ENCODE peak calls at places on chromosomes 4 and X, in five cellular contexts. R, E, V, L and T are unnamed samples.

GRCh38 chrX:21802844-21803243 is 36.6 kb upstream of the MBTPS2 start:
- DNase-seq in L (no peak), V (no peak), R (no peak), E (no peak), T (no peak)

GRCh38 chr4:83961575-83961974 is 425.7 kb downstream of the GPAT3 start:
- DNase-seq in V (no peak), E (no peak), L (no peak), R (no peak), T (no peak)

GRCh38 chr4:73743825-73744602 is 3.6 kb downstream of the CXCL8 start:
- DNase-seq in E (no peak), R (no peak), V (peak; percentile 27), L (no peak), T (no peak)

GRCh38 chrX:8748855-8749254 is 16.9 kb upstream of the ANOS1 start:
- DNase-seq in E (no peak), L (no peak), R (no peak), V (peak; percentile 19), T (no peak)

GRCh38 chrX:109822861-109823260 is 89.8 kb upstream of the ACSL4 start:
- DNase-seq in V (no peak), R (no peak), L (no peak), E (no peak), T (no peak)

GRCh38 chr4:102339018-102339417 is 6.3 kb downstream of the SLC39A8 start:
- DNase-seq in V (peak; percentile 72), L (no peak), E (no peak), R (no peak), T (no peak)

GRCh38 chr4:23084559-23085248 is 392.0 kb downstream of the GBA3 start:
- DNase-seq in R (no peak), E (no peak), L (no peak), V (no peak), T (no peak)

GRCh38 chr4:152525878-152526277 is 10.0 kb downstream of the FBXW7 start:
- DNase-seq in L (no peak), E (no peak), V (no peak), R (no peak), T (no peak)

GRCh38 chr4:176646311-176646710 is 146.4 kb downstream of the VEGFC start:
- DNase-seq in V (no peak), E (no peak), L (no peak), R (no peak), T (no peak)

GRCh38 chrX:48466696-48467095 is 3.4 kb downstream of the SLC38A5 start:
- DNase-seq in L (no peak), V (no peak), E (no peak), R (no peak), T (no peak)

GRCh38 chr4:125390126-125390525 is 75.4 kb downstream of the FAT4 start:
- DNase-seq in V (peak; percentile 64), R (no peak), L (no peak), E (peak; percentile 21), T (no peak)

GRCh38 chr4:16790508-16790907 is 107.9 kb downstream of the LDB2 start:
- DNase-seq in E (no peak), R (no peak), V (no peak), L (no peak), T (no peak)

GRCh38 chr4:187016101-187016500 is 292.4 kb upstream of the FAT1 start:
- DNase-seq in R (no peak), E (no peak), V (no peak), L (no peak), T (no peak)

GRCh38 chr4:154807042-154807630 is 26.1 kb downstream of the RBM46 start:
- DNase-seq in L (no peak), R (no peak), E (no peak), V (peak; percentile 38), T (no peak)

GRCh38 chr4:40046311-40046980 is 10.2 kb upstream of the N4BP2 start:
- DNase-seq in R (no peak), L (no peak), V (peak; percentile 31), E (no peak), T (no peak)

GRCh38 chr4:145107126-145107525 is 9.0 kb downstream of the ABCE1 start:
- DNase-seq in E (no peak), L (no peak), V (no peak), R (no peak), T (no peak)

GRCh38 chr4:104743141-104743748 is 248.6 kb upstream of the CXXC4 start:
- DNase-seq in E (no peak), L (no peak), R (no peak), V (no peak), T (no peak)

GRCh38 chr4:4472344-4472958 is 69.4 kb downstream of the STX18 start:
- DNase-seq in V (no peak), L (no peak), E (no peak), R (no peak), T (no peak)

GRCh38 chr4:186078977-186079697 is 10.2 kb downstream of the TLR3 start:
- DNase-seq in V (no peak), R (no peak), L (no peak), E (no peak), T (no peak)

GRCh38 chr4:145881585-145881984 is 57.0 kb downstream of the ZNF827 start:
- DNase-seq in V (no peak), R (no peak), L (no peak), E (no peak), T (no peak)

GRCh38 chrX:135346975-135347374 is 37.7 kb downstream of the ETDC start:
- DNase-seq in V (no peak), R (no peak), L (no peak), E (no peak), T (peak; percentile 14)

GRCh38 chr4:21769404-21770147 is 179.0 kb downstream of the KCNIP4 start:
- DNase-seq in E (no peak), V (peak; percentile 80), R (no peak), L (no peak), T (no peak)

GRCh38 chr4:6767341-6767724 is 15.2 kb upstream of the KIAA0232 start:
- DNase-seq in E (no peak), R (no peak), L (no peak), V (peak; percentile 70), T (no peak)

GRCh38 chr4:95580226-95580625 is 31.5 kb upstream of the UNC5C start:
- DNase-seq in L (no peak), V (no peak), E (no peak), R (no peak), T (no peak)

GRCh38 chr4:113635739-113636437 is 125.7 kb downstream of the CAMK2D start:
- DNase-seq in E (no peak), L (no peak), V (no peak), R (no peak), T (no peak)

GRCh38 chr4:1290165-1290977 is 680 bp downstream of the MAEA start:
- DNase-seq in L (no peak), E (no peak), V (peak; percentile 33), R (no peak), T (no peak)

GRCh38 chr4:1291091-1291490 is 1.4 kb downstream of the MAEA start:
- DNase-seq in R (no peak), V (no peak), E (no peak), L (no peak), T (no peak)

GRCh38 chr4:1293531-1293941 is 3.8 kb downstream of the MAEA start:
- DNase-seq in E (no peak), L (no peak), R (no peak), V (no peak), T (no peak)

GRCh38 chr4:1293981-1294380 is 4.3 kb downstream of the MAEA start:
- DNase-seq in V (no peak), E (no peak), L (no peak), R (no peak), T (no peak)

DNA sequence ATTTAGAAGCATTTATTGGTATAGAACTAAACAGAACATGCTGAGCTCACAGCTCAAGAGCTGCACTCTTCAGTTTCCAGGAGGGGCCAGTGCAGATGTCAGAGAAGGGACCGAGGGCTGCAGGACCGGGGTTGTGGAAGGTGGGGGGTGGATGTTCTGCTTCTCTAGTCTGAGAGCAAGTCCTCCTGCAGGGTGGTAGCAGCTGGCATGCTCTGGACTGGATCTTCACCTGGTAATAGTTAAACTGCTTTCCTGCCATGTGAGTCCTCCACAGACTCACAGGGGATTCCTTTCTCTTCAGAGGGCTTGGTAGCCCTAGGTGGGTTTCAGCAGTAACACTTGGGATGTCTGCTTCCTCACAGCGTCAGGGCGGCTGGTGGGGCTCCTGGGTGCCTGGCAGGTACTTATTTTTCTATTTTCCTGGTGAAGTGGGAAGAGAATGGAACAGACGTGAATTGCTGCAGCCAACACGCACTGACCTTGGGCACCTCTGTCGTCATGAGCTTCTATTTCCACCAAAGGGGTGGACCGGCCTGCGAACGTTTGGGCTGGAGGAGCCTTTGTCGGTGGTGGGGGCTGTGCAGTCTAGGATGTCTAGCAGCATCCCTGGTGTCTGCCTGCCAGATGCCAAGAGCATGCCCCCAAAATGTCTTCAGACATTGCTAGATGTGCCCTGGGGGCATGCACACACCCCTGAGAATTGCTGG is 2.5 kb downstream of the MAEA start:
- DNase-seq in L (no peak), R (no peak), V (no peak), E (no peak), T (no peak)
- H3K4me1 ChIP-seq in L (peaks cover 63% of the 10 kb centered on the region), R (peaks cover 45% of the 10 kb centered on the region), V (peaks cover 44% of the 10 kb centered on the region), E (peaks cover 7% of the 10 kb centered on the region), T (peaks cover 78% of the 10 kb centered on the region)

DNA sequence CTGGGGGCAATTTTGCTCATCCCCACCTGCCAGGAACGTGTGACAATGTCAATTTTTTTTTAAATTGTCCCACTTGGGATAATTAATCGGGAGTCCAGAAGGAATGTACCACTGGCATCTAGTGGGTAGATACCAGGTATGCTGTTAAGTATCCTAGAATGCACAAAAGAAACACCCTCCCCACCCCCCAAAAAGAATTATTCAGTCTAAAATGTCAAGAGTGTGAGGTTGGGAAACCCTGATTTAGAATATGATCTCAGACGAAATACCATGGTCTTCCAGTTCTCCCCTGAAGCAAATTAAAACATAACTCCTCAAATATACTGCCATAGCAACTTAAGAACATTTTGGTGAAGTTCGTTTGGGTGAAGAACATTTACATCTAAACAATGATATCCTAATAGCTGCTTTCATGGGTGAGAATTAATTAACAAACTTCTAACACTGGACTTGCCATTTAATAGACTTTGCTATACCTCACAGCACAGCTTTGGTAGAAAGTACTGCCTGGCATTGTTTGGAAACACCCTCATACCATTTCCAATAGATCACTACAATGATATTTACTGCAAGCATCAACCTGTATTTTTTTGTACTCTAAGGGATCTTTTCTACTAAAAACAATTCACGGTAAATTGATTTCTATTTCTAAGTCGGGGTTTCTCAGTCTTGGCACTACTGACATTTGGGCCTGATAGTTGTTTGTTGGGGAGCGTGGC is 36.5 kb downstream of the SH3RF1 start:
- DNase-seq in V (peak; percentile 72), E (no peak), R (no peak), L (no peak), T (no peak)
- H3K4me1 ChIP-seq in V (peaks cover 74% of the 10 kb centered on the region), E (no peaks in the 10 kb centered on the region), R (no peaks in the 10 kb centered on the region), L (peaks cover 56% of the 10 kb centered on the region), T (peaks cover 65% of the 10 kb centered on the region)

DNA sequence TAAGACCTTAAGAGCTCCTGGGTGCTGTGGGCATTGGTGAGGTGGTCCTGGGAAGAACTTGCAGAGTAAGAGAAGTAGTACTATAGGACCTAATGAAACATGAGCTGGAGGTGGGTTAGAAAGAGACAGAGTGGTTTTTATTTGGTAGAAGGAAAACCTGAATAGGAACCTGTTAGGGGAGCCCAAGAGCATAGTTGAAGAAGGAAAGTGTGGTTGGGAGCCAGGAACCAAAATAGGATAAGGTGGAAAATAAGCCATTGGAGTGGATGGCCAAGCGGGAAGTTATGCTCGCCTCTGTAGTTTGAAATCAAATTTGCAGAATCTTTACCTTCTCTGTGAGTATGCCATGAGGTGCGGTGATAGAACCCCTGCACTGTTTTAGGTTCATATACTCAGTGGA is 26.7 kb downstream of the GAB1 start:
- DNase-seq in V (no peak), E (no peak), L (no peak), R (no peak), T (no peak)
- H3K4me1 ChIP-seq in V (peaks cover 33% of the 10 kb centered on the region), E (peaks cover 14% of the 10 kb centered on the region), L (peaks cover 50% of the 10 kb centered on the region), R (peaks cover 10% of the 10 kb centered on the region), T (peaks cover 17% of the 10 kb centered on the region)

GRCh38 chr4:5689065-5689464 is 19.3 kb downstream of the EVC2 start:
- DNase-seq in L (no peak), E (no peak), V (no peak), R (no peak), T (no peak)
- H3K4me1 ChIP-seq in L (no peaks in the 10 kb centered on the region), E (no peaks in the 10 kb centered on the region), V (no peaks in the 10 kb centered on the region), R (no peaks in the 10 kb centered on the region), T (no peaks in the 10 kb centered on the region)